ENCODE peak calls at places on chromosomes 13 and 19, in four cellular contexts. F is fibroblast of lung, J is mucosa of descending colon, R is fibroblast of mammary gland. D is an unnamed sample.

GRCh38 chr19:44576843-44577565 is 36.4 kb upstream of the IGSF23 start:
- DNase-seq in J (no peak), F (peak), R (peak), D (no peak)

GRCh38 chr13:50200988-50201387 is 185.7 kb downstream of the KCNRG start:
- DNase-seq in R (no peak), J (no peak), F (no peak), D (no peak)

GRCh38 chr13:113787694-113788093 is 28.7 kb downstream of the TMEM255B start:
- DNase-seq in R (no peak), F (no peak), J (no peak), D (no peak)

GRCh38 chr13:43446126-43446525 is 340.6 kb downstream of the ENOX1 start:
- DNase-seq in R (no peak), F (no peak), J (no peak), D (no peak)

GRCh38 chr19:18051887-18052286 is 34.8 kb downstream of the IL12RB1 start:
- DNase-seq in J (peak), R (no peak), F (no peak), D (no peak)

GRCh38 chr13:54709546-54709945 is 1680.9 kb downstream of the OLFM4 start:
- DNase-seq in R (no peak), F (peak), J (no peak), D (no peak)

GRCh38 chr19:39831679-39832078 is 2.3 kb downstream of the DYRK1B start:
- DNase-seq in F (no peak), J (no peak), R (no peak), D (no peak)

GRCh38 chr19:13234518-13234917 is 84.3 kb downstream of the IER2 start:
- DNase-seq in F (peak), R (peak), J (peak), D (no peak)

GRCh38 chr13:46520188-46520587 is 32.8 kb upstream of the LRCH1 start:
- DNase-seq in R (no peak), F (no peak), J (no peak), D (no peak)

GRCh38 chr19:18271433-18271841 is 2.8 kb downstream of the IQCN start:
- DNase-seq in F (no peak), J (no peak), R (no peak), D (no peak)

GRCh38 chr13:112984501-112984900 is 15.5 kb downstream of the MCF2L start:
- DNase-seq in J (no peak), R (no peak), F (no peak), D (no peak)

GRCh38 chr19:3575949-3576673 is 3.4 kb downstream of the HMG20B start:
- DNase-seq in J (no peak), R (no peak), F (no peak), D (no peak)

GRCh38 chr19:3578390-3578789 is 5.6 kb downstream of the HMG20B start:
- DNase-seq in F (no peak), R (no peak), J (peak), D (no peak)

GRCh38 chr19:3576696-3577443 is 4.1 kb downstream of the HMG20B start:
- DNase-seq in R (peak), F (peak), J (peak), D (peak)

GRCh38 chr19:3580156-3580955 is 4.9 kb upstream of the GIPC3 start:
- DNase-seq in J (no peak), R (peak), F (peak), D (peak)

GRCh38 chr19:3577741-3578344 is 5.1 kb downstream of the HMG20B start:
- DNase-seq in R (no peak), J (peak), F (no peak), D (no peak)
- H3K4me3 ChIP-seq in R (no peak), J (no peak), F (no peak), D (no peak)

DNA sequence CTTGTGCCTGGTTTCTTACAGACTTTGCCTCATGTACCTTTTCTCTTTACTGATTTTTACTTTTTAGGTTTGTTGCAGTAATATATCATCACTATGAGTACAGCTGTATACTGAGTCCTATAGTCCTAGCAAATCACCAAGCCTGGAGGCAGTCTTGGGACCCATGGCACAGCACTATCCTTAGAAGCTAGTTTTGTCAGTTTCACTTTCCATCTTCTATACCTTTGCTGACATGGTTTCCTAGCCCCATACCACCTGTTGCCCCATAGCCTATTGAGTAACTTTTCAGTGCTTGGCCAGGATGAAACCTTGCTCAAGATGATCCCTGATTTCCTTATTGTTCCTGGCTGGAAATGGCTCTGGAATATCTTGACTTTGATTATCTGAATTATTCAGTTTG is 826.4 kb downstream of the GPC5 start:
- DNase-seq in R (no peak), F (no peak), J (no peak), D (no peak)
- H3K4me3 ChIP-seq in R (no peak), F (peak), J (no peak), D (no peak)

DNA sequence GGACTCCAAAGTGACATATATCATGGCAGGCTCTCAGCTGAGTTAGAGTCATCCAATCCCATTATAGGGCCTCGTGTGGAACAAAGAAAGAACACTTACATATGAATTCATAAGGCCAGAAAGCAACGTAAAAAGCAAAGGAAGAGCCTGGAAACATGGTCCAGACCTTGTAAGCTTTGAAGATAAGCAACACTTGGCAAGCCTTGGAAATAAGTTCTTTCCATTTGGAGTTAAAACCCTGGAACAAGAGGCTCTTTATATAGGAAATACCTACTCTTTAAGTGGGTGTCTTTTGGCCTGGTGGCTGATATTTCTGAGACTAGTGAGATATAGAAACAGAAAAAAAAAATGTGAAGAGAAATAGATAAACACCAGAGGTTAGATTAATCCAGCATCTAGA is 49.4 kb downstream of the ZAR1L start:
- DNase-seq in R (no peak), F (no peak), J (no peak), D (no peak)
- H3K4me3 ChIP-seq in R (no peak), F (no peak), J (no peak), D (no peak)

GRCh38 chr13:45167611-45168554 is 33.0 kb downstream of the KCTD4 start:
- DNase-seq in J (no peak), F (no peak), R (peak), D (no peak)

GRCh38 chr13:45156565-45157361 is 36.5 kb downstream of the GTF2F2 start:
- DNase-seq in R (peak), F (no peak), J (no peak), D (no peak)

GRCh38 chr13:45162821-45163220 is 38.0 kb downstream of the KCTD4 start:
- DNase-seq in R (peak), J (no peak), F (peak), D (peak)

GRCh38 chr13:45166858-45167257 is 34.0 kb downstream of the KCTD4 start:
- DNase-seq in J (no peak), F (no peak), R (no peak), D (no peak)

DNA sequence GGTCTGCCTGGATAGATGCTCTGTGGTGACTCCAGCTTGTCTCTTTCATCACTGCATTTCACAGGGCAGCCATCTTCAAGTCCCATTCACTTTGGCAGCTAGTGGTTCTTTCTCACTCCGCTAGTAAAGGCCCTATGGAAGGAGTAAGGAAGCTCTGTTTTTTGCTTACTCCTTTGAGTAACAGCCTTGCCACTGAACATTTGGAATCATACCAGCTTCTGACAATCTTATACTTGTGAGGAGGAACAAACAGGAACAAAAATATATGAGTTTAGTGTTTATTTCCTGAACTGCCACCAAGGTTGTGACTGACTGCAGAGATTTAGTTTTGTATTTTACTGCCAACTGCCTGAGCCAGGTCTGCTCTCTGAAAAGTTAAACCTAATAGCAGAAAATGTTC is 38.7 kb downstream of the KCTD4 start:
- DNase-seq in J (no peak), R (peak), F (peak), D (no peak)
- H3K4me3 ChIP-seq in J (no peak), R (no peak), F (no peak), D (no peak)

DNA sequence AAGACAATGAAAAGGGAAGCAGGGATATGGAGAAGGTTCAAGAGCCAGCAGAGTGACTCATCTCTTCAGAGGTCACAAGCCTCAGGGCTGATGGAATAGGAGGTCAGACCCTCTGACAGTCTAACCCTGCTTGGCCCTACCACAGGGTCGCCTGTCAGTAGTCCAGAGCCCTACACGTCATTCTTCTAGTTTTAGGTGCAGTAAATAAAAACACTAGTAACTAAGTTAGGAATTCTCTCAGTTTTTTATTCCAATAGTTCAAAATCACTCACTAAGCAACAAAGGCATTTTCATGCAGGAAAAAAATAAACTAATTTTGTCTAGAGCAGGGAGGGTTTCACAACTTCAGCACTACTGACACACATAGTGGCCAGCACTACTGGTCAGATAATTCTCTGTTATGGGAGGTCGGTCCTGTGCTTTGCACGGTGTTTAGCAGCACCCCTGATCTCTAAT is 27.2 kb downstream of the FOXO1 start:
- DNase-seq in R (peak), F (peak), J (no peak), D (no peak)
- H3K4me3 ChIP-seq in R (no peak), F (no peak), J (no peak), D (no peak)

D was measured in skeletal muscle cell.